ENCODE peak calls at places on chromosomes 1 and 21, in five cellular contexts. X is astrocyte of the spinal cord, L is cardiac muscle cell, H is uterus, C is pancreas. Q is an unnamed sample.

GRCh38 chr1:175742790-175743459 is 470 bp downstream of the TNR start:
- DNase-seq in X (peak), L (peak), H (no peak), C (no peak), Q (no peak)

GRCh38 chr1:168220470-168220871 is 5.3 kb upstream of the SFT2D2 start:
- DNase-seq in X (no peak), L (no peak), H (no peak), C (no peak), Q (no peak)

GRCh38 chr1:236471653-236472052 is 52.1 kb upstream of the LGALS8 start:
- DNase-seq in X (no peak), L (no peak), H (no peak), C (no peak), Q (no peak)

GRCh38 chr1:180982424-180982823 is 40.2 kb downstream of the STX6 start:
- DNase-seq in X (no peak), L (no peak), H (no peak), C (no peak), Q (no peak)

GRCh38 chr1:183103577-183103976 is 80.4 kb downstream of the LAMC1 start:
- DNase-seq in X (no peak), L (no peak), H (no peak), C (no peak), Q (no peak)

GRCh38 chr21:35504277-35504676 is 455.2 kb upstream of the RUNX1 start:
- DNase-seq in X (no peak), L (no peak), H (no peak), C (no peak), Q (no peak)

GRCh38 chr1:184296466-184297243 is 90.2 kb upstream of the C1orf21 start:
- DNase-seq in X (peak), L (peak), H (peak), C (peak), Q (no peak)

GRCh38 chr1:152739841-152740240 is 18.0 kb upstream of the KPRP start:
- DNase-seq in X (no peak), L (no peak), H (no peak), C (no peak), Q (no peak)

GRCh38 chr1:214831956-214832355 is 229.0 kb downstream of the CENPF start:
- DNase-seq in X (no peak), L (no peak), H (no peak), C (no peak), Q (no peak)

GRCh38 chr1:214827883-214828282 is 224.9 kb downstream of the CENPF start:
- DNase-seq in X (no peak), L (no peak), H (no peak), C (no peak), Q (no peak)

GRCh38 chr1:214838351-214838750 is 235.4 kb downstream of the CENPF start:
- DNase-seq in X (peak), L (no peak), H (no peak), C (no peak), Q (no peak)

GRCh38 chr1:214830956-214831355 is 228.0 kb downstream of the CENPF start:
- DNase-seq in X (no peak), L (no peak), H (no peak), C (no peak), Q (no peak)

DNA sequence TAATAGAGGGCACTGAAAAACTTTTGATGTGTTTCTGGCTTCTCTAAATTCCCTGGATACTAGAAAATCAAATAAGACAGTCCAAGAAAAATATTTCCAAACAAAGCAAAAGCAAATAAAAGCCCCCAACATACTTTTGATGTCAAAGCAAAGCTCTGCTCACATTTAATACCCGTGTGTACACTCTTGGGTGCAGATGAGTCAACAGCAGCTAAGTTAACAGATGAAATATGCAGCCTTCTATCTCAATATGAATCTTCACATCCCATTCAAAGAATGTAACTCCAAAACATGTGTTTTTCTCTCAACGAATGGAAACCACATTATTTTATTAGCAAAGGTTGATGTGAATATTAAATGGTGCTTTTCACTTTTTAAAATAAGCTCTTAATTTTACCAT is 230.4 kb downstream of the CENPF start:
- DNase-seq in X (peak), L (no peak), H (no peak), C (no peak), Q (no peak)
- H3K4me3 ChIP-seq in X (no peak), L (no peak), H (no peak), C (no peak), Q (no peak)

DNA sequence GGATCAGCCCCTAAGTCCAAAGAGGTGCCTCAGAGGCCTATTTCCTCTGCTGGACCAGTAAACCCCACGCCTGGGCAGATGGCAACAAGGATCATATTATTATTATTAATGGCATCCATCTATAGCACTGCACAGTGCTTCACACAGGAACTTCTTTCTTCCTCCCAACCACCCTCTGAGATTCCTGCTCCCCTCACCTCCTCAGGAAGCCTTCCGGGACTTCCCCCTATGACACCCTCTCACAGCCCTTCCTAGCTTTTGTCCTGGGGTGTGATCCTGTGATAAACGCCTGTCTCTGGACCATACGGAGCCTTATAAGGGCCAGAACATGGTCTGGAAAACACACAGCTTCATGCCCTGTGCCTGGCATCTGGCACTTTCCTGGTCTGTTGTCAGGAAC is 3.2 kb downstream of the FBXO2 start:
- DNase-seq in X (no peak), L (no peak), H (no peak), C (no peak), Q (no peak)
- H3K4me3 ChIP-seq in X (no peak), L (no peak), H (no peak), C (peak), Q (no peak)

GRCh38 chr1:233328661-233329498 is 1.4 kb downstream of the MAP3K21 start:
- DNase-seq in X (no peak), L (peak), H (peak), C (peak), Q (no peak)

GRCh38 chr1:233327938-233328660 is 575 bp downstream of the MAP3K21 start:
- DNase-seq in X (no peak), L (peak), H (no peak), C (peak), Q (no peak)

GRCh38 chr1:233323724-233324123 is 3.8 kb upstream of the MAP3K21 start:
- DNase-seq in X (no peak), L (no peak), H (no peak), C (no peak), Q (no peak)

GRCh38 chr1:233326995-233327937 is at the start of gene MAP3K21:
- DNase-seq in X (peak), L (peak), H (peak), C (peak), Q (no peak)

GRCh38 chr1:233326319-233326994 is 1.1 kb upstream of the MAP3K21 start:
- DNase-seq in X (no peak), L (no peak), H (no peak), C (no peak), Q (no peak)
- H3K4me3 ChIP-seq in X (no peak), L (peak), H (no peak), C (peak), Q (peak)

DNA sequence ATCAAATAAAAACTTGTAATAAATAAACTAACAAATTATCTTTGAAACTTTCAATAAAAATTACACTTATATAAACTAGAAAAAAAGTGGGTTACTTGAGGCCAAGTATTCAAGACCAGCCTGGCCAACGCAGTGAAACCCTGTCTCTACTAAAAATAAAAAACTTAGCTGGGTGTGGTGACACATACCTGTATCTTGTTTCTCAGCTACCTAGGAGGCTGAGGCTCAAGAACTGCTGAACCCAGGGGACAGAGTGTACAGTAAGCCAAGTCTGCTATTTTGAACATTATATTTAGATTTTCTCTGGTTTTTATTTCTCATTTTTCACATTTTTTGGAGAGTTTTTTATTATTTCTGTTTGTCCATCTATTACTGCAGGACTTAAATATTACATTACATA is 1397.6 kb upstream of the B3GALT2 start:
- DNase-seq in X (no peak), L (no peak), H (no peak), C (no peak), Q (no peak)
- H3K4me3 ChIP-seq in X (no peak), L (no peak), H (no peak), C (no peak), Q (no peak)

Q was measured in coronary artery.